ENCODE peak calls at places on chromosomes 7 and 10, in four cellular contexts. A, C, X and M are unnamed samples.

GRCh38 chr7:99943641-99944507 is 14.5 kb upstream of the GJC3 start:
- DNase-seq in A (no peak), C (no peak), X (no peak), M (no peak)

GRCh38 chr10:46104071-46104585 is 58.1 kb upstream of the MSMB start:
- DNase-seq in A (no peak), C (no peak), X (no peak), M (no peak)

GRCh38 chr10:124946945-124947344 is 5.0 kb downstream of the ZRANB1 start:
- DNase-seq in A (no peak), C (no peak), X (peak; percentile 96), M (no peak)

GRCh38 chr7:1234794-1235500 is 2.3 kb downstream of the UNCX start:
- DNase-seq in A (no peak), C (no peak), X (no peak), M (no peak)

GRCh38 chr10:28839600-28840007 is 162.3 kb downstream of the BAMBI start:
- DNase-seq in A (peak; percentile 24), C (no peak), X (no peak), M (no peak)

GRCh38 chr10:17576768-17577167 is 40.4 kb downstream of the HACD1 start:
- DNase-seq in A (no peak), C (no peak), X (no peak), M (no peak)

GRCh38 chr7:117051808-117052207 is 98.5 kb downstream of the ST7 start:
- DNase-seq in A (no peak), C (no peak), X (no peak), M (no peak)

GRCh38 chr7:92758796-92759431 is 77.5 kb downstream of the CDK6 start:
- DNase-seq in A (no peak), C (no peak), X (no peak), M (no peak)

GRCh38 chr7:132815696-132816334 is 239.5 kb upstream of the PLXNA4 start:
- DNase-seq in A (no peak), C (no peak), X (no peak), M (no peak)

GRCh38 chr10:106815427-106816043 is 349.0 kb downstream of the SORCS1 start:
- DNase-seq in A (no peak), C (no peak), X (no peak), M (no peak)

GRCh38 chr10:46787321-46787615 is 124.0 kb upstream of the PTPN20 start:
- DNase-seq in A (peak; percentile 6), C (peak; percentile 40), X (no peak), M (no peak)

GRCh38 chr10:92847185-92847864 is 995 bp upstream of the EXOC6 start:
- DNase-seq in A (no peak), C (no peak), X (no peak), M (no peak)

GRCh38 chr10:92207061-92207460 is 83.8 kb downstream of the CPEB3 start:
- DNase-seq in A (no peak), C (no peak), X (no peak), M (no peak)